ENCODE peak calls at places on chromosome 14, in eight cellular contexts. One of them, this sample, is unnamed.

GRCh38 chr14:53304726-53305381 is 151.7 kb upstream of the DDHD1 start:
- DNase-seq in progenitor cell of endocrine pancreas: no peak
- DNase-seq in fibroblast of mammary gland: peak
- DNase-seq in psoas muscle: peak
- DNase-seq in epithelial cell of esophagus: no peak
- DNase-seq in left lung: no peak
- DNase-seq in uterus: no peak
- DNase-seq in CD8-positive, alpha-beta T cell: no peak
- DNase-seq in this sample: no peak

GRCh38 chr14:100135784-100136183 is 23.7 kb downstream of the DEGS2 start:
- DNase-seq in progenitor cell of endocrine pancreas: no peak
- DNase-seq in fibroblast of mammary gland: no peak
- DNase-seq in psoas muscle: no peak
- DNase-seq in epithelial cell of esophagus: no peak
- DNase-seq in left lung: no peak
- DNase-seq in uterus: no peak
- DNase-seq in CD8-positive, alpha-beta T cell: no peak
- DNase-seq in this sample: no peak

GRCh38 chr14:35506927-35507326 is 27.0 kb upstream of the INSM2 start:
- DNase-seq in progenitor cell of endocrine pancreas: no peak
- DNase-seq in fibroblast of mammary gland: peak
- DNase-seq in psoas muscle: no peak
- DNase-seq in epithelial cell of esophagus: peak
- DNase-seq in left lung: no peak
- DNase-seq in uterus: no peak
- DNase-seq in CD8-positive, alpha-beta T cell: no peak
- DNase-seq in this sample: no peak

GRCh38 chr14:68662395-68662794 is 130.5 kb downstream of the ZFP36L1 start:
- DNase-seq in progenitor cell of endocrine pancreas: no peak
- DNase-seq in fibroblast of mammary gland: peak
- DNase-seq in psoas muscle: no peak
- DNase-seq in epithelial cell of esophagus: no peak
- DNase-seq in left lung: no peak
- DNase-seq in uterus: no peak
- DNase-seq in CD8-positive, alpha-beta T cell: no peak
- DNase-seq in this sample: no peak

GRCh38 chr14:92709340-92710000 is 39.0 kb downstream of the LGMN start:
- DNase-seq in progenitor cell of endocrine pancreas: no peak
- DNase-seq in fibroblast of mammary gland: no peak
- DNase-seq in psoas muscle: no peak
- DNase-seq in epithelial cell of esophagus: no peak
- DNase-seq in left lung: peak
- DNase-seq in uterus: no peak
- DNase-seq in CD8-positive, alpha-beta T cell: no peak
- DNase-seq in this sample: no peak

GRCh38 chr14:61965030-61965745 is 203.0 kb downstream of the SNAPC1 start:
- DNase-seq in progenitor cell of endocrine pancreas: no peak
- DNase-seq in fibroblast of mammary gland: peak
- DNase-seq in psoas muscle: no peak
- DNase-seq in epithelial cell of esophagus: peak
- DNase-seq in left lung: no peak
- DNase-seq in uterus: no peak
- DNase-seq in CD8-positive, alpha-beta T cell: no peak
- DNase-seq in this sample: no peak

GRCh38 chr14:46074061-46074460 is 577.5 kb downstream of the RPL10L start:
- DNase-seq in progenitor cell of endocrine pancreas: no peak
- DNase-seq in fibroblast of mammary gland: peak
- DNase-seq in psoas muscle: no peak
- DNase-seq in epithelial cell of esophagus: no peak
- DNase-seq in left lung: no peak
- DNase-seq in uterus: no peak
- DNase-seq in CD8-positive, alpha-beta T cell: no peak
- DNase-seq in this sample: no peak

GRCh38 chr14:33279865-33280264 is 341.2 kb downstream of the NPAS3 start:
- DNase-seq in progenitor cell of endocrine pancreas: no peak
- DNase-seq in fibroblast of mammary gland: no peak
- DNase-seq in psoas muscle: no peak
- DNase-seq in epithelial cell of esophagus: no peak
- DNase-seq in left lung: no peak
- DNase-seq in uterus: no peak
- DNase-seq in CD8-positive, alpha-beta T cell: no peak
- DNase-seq in this sample: no peak

GRCh38 chr14:54686871-54687749 is 120.2 kb downstream of the SAMD4A start:
- DNase-seq in progenitor cell of endocrine pancreas: no peak
- DNase-seq in fibroblast of mammary gland: peak
- DNase-seq in psoas muscle: peak
- DNase-seq in epithelial cell of esophagus: no peak
- DNase-seq in left lung: no peak
- DNase-seq in uterus: no peak
- DNase-seq in CD8-positive, alpha-beta T cell: no peak
- DNase-seq in this sample: no peak

GRCh38 chr14:101132051-101132541 is 228.6 kb upstream of the RTL1 start:
- DNase-seq in progenitor cell of endocrine pancreas: no peak
- DNase-seq in fibroblast of mammary gland: no peak
- DNase-seq in psoas muscle: peak
- DNase-seq in epithelial cell of esophagus: no peak
- DNase-seq in left lung: peak
- DNase-seq in uterus: no peak
- DNase-seq in CD8-positive, alpha-beta T cell: peak
- DNase-seq in this sample: peak

GRCh38 chr14:78448483-78449094 is 278.4 kb downstream of the NRXN3 start:
- DNase-seq in progenitor cell of endocrine pancreas: peak
- DNase-seq in fibroblast of mammary gland: peak
- DNase-seq in psoas muscle: no peak
- DNase-seq in epithelial cell of esophagus: peak
- DNase-seq in left lung: no peak
- DNase-seq in uterus: no peak
- DNase-seq in CD8-positive, alpha-beta T cell: no peak
- DNase-seq in this sample: no peak
- TF ChIP-seq CTCF in progenitor cell of endocrine pancreas: peak
- TF ChIP-seq CTCF in fibroblast of mammary gland: peak
- TF ChIP-seq CTCF in psoas muscle: peak
- TF ChIP-seq CTCF in epithelial cell of esophagus: peak
- TF ChIP-seq CTCF in left lung: peak
- TF ChIP-seq CTCF in uterus: no peak
- TF ChIP-seq CTCF in CD8-positive, alpha-beta T cell: peak
- TF ChIP-seq CTCF in this sample: peak

DNA sequence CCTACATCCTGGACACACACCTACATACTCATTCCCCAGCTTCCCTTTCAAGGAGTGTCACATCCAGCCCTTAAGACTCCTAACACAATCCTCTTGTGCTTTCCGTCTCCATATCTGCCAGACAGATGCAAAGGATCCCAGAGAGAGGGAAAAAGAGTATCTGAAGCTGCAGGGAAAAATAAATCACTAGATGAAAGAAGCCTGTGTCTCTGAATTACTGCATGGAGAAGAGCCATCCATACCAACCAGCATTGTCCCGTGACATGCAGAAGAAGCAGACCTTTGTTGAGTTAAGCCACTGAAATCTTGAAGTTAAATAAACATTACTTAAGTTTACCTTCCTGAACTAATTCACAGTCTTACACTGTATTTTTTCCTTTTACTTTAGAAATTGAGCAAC is 54.6 kb downstream of the GTF2A1 start:
- DNase-seq in progenitor cell of endocrine pancreas: no peak
- DNase-seq in fibroblast of mammary gland: no peak
- DNase-seq in psoas muscle: no peak
- DNase-seq in epithelial cell of esophagus: no peak
- DNase-seq in left lung: no peak
- DNase-seq in uterus: no peak
- DNase-seq in CD8-positive, alpha-beta T cell: no peak
- DNase-seq in this sample: no peak
- TF ChIP-seq CTCF in progenitor cell of endocrine pancreas: no peak
- TF ChIP-seq CTCF in fibroblast of mammary gland: no peak
- TF ChIP-seq CTCF in psoas muscle: no peak
- TF ChIP-seq CTCF in epithelial cell of esophagus: no peak
- TF ChIP-seq CTCF in left lung: no peak
- TF ChIP-seq CTCF in uterus: no peak
- TF ChIP-seq CTCF in CD8-positive, alpha-beta T cell: no peak
- TF ChIP-seq CTCF in this sample: no peak

DNA sequence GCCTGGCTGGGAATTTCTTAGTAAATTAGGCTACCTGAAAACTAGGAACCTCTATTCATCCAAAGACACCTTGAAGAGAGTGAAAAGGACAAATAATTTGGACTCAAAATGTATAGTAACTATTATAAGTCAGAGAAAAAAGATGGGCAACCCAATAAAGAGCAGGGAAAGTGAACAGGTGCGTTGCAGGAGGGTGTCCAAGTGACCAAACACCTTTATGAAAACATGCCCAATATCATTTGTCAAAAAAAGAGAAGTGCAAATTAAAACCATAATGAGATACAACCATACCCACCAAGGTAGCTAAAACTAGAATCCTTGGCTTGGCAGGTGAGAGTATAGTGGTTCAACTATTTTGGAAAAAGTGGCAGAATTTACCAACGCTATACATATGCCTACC is 24.9 kb upstream of the PLD4 start:
- DNase-seq in progenitor cell of endocrine pancreas: no peak
- DNase-seq in fibroblast of mammary gland: no peak
- DNase-seq in psoas muscle: no peak
- DNase-seq in epithelial cell of esophagus: no peak
- DNase-seq in left lung: no peak
- DNase-seq in uterus: no peak
- DNase-seq in CD8-positive, alpha-beta T cell: no peak
- DNase-seq in this sample: no peak
- TF ChIP-seq CTCF in progenitor cell of endocrine pancreas: no peak
- TF ChIP-seq CTCF in fibroblast of mammary gland: no peak
- TF ChIP-seq CTCF in psoas muscle: no peak
- TF ChIP-seq CTCF in epithelial cell of esophagus: no peak
- TF ChIP-seq CTCF in left lung: no peak
- TF ChIP-seq CTCF in uterus: no peak
- TF ChIP-seq CTCF in CD8-positive, alpha-beta T cell: no peak
- TF ChIP-seq CTCF in this sample: no peak

GRCh38 chr14:85420707-85421106 is 109.2 kb upstream of the FLRT2 start:
- DNase-seq in progenitor cell of endocrine pancreas: no peak
- DNase-seq in fibroblast of mammary gland: no peak
- DNase-seq in psoas muscle: no peak
- DNase-seq in epithelial cell of esophagus: peak
- DNase-seq in left lung: no peak
- DNase-seq in uterus: no peak
- DNase-seq in CD8-positive, alpha-beta T cell: no peak
- DNase-seq in this sample: no peak

GRCh38 chr14:85423889-85424288 is 106.1 kb upstream of the FLRT2 start:
- DNase-seq in progenitor cell of endocrine pancreas: no peak
- DNase-seq in fibroblast of mammary gland: no peak
- DNase-seq in psoas muscle: no peak
- DNase-seq in epithelial cell of esophagus: peak
- DNase-seq in left lung: no peak
- DNase-seq in uterus: no peak
- DNase-seq in CD8-positive, alpha-beta T cell: no peak
- DNase-seq in this sample: no peak

GRCh38 chr14:85418716-85419115 is 111.2 kb upstream of the FLRT2 start:
- DNase-seq in progenitor cell of endocrine pancreas: no peak
- DNase-seq in fibroblast of mammary gland: no peak
- DNase-seq in psoas muscle: no peak
- DNase-seq in epithelial cell of esophagus: no peak
- DNase-seq in left lung: no peak
- DNase-seq in uterus: no peak
- DNase-seq in CD8-positive, alpha-beta T cell: no peak
- DNase-seq in this sample: no peak

GRCh38 chr14:85420278-85420677 is 109.7 kb upstream of the FLRT2 start:
- DNase-seq in progenitor cell of endocrine pancreas: no peak
- DNase-seq in fibroblast of mammary gland: no peak
- DNase-seq in psoas muscle: no peak
- DNase-seq in epithelial cell of esophagus: no peak
- DNase-seq in left lung: no peak
- DNase-seq in uterus: no peak
- DNase-seq in CD8-positive, alpha-beta T cell: no peak
- DNase-seq in this sample: no peak

GRCh38 chr14:85421166-85421877 is 108.6 kb upstream of the FLRT2 start:
- DNase-seq in progenitor cell of endocrine pancreas: no peak
- DNase-seq in fibroblast of mammary gland: peak
- DNase-seq in psoas muscle: no peak
- DNase-seq in epithelial cell of esophagus: peak
- DNase-seq in left lung: no peak
- DNase-seq in uterus: no peak
- DNase-seq in CD8-positive, alpha-beta T cell: no peak
- DNase-seq in this sample: no peak
- TF ChIP-seq CTCF in progenitor cell of endocrine pancreas: no peak
- TF ChIP-seq CTCF in fibroblast of mammary gland: no peak
- TF ChIP-seq CTCF in psoas muscle: no peak
- TF ChIP-seq CTCF in epithelial cell of esophagus: no peak
- TF ChIP-seq CTCF in left lung: no peak
- TF ChIP-seq CTCF in uterus: no peak
- TF ChIP-seq CTCF in CD8-positive, alpha-beta T cell: no peak
- TF ChIP-seq CTCF in this sample: no peak

GRCh38 chr14:75442166-75442565 is 14.3 kb downstream of the JDP2 start:
- DNase-seq in progenitor cell of endocrine pancreas: no peak
- DNase-seq in fibroblast of mammary gland: no peak
- DNase-seq in psoas muscle: no peak
- DNase-seq in epithelial cell of esophagus: no peak
- DNase-seq in left lung: no peak
- DNase-seq in uterus: no peak
- DNase-seq in CD8-positive, alpha-beta T cell: no peak
- DNase-seq in this sample: no peak

GRCh38 chr14:75442642-75443041 is 14.8 kb downstream of the JDP2 start:
- DNase-seq in progenitor cell of endocrine pancreas: no peak
- DNase-seq in fibroblast of mammary gland: peak
- DNase-seq in psoas muscle: no peak
- DNase-seq in epithelial cell of esophagus: peak
- DNase-seq in left lung: no peak
- DNase-seq in uterus: no peak
- DNase-seq in CD8-positive, alpha-beta T cell: no peak
- DNase-seq in this sample: no peak

GRCh38 chr14:75441731-75442130 is 13.9 kb downstream of the JDP2 start:
- DNase-seq in progenitor cell of endocrine pancreas: no peak
- DNase-seq in fibroblast of mammary gland: no peak
- DNase-seq in psoas muscle: no peak
- DNase-seq in epithelial cell of esophagus: no peak
- DNase-seq in left lung: no peak
- DNase-seq in uterus: no peak
- DNase-seq in CD8-positive, alpha-beta T cell: no peak
- DNase-seq in this sample: no peak

GRCh38 chr14:75440733-75441474 is 13.1 kb downstream of the JDP2 start:
- DNase-seq in progenitor cell of endocrine pancreas: no peak
- DNase-seq in fibroblast of mammary gland: peak
- DNase-seq in psoas muscle: peak
- DNase-seq in epithelial cell of esophagus: no peak
- DNase-seq in left lung: no peak
- DNase-seq in uterus: peak
- DNase-seq in CD8-positive, alpha-beta T cell: no peak
- DNase-seq in this sample: no peak

GRCh38 chr14:75443203-75443969 is 15.6 kb downstream of the JDP2 start:
- DNase-seq in progenitor cell of endocrine pancreas: no peak
- DNase-seq in fibroblast of mammary gland: peak
- DNase-seq in psoas muscle: no peak
- DNase-seq in epithelial cell of esophagus: no peak
- DNase-seq in left lung: no peak
- DNase-seq in uterus: no peak
- DNase-seq in CD8-positive, alpha-beta T cell: no peak
- DNase-seq in this sample: no peak
- TF ChIP-seq CTCF in progenitor cell of endocrine pancreas: no peak
- TF ChIP-seq CTCF in fibroblast of mammary gland: no peak
- TF ChIP-seq CTCF in psoas muscle: no peak
- TF ChIP-seq CTCF in epithelial cell of esophagus: no peak
- TF ChIP-seq CTCF in left lung: no peak
- TF ChIP-seq CTCF in uterus: no peak
- TF ChIP-seq CTCF in CD8-positive, alpha-beta T cell: no peak
- TF ChIP-seq CTCF in this sample: no peak

DNA sequence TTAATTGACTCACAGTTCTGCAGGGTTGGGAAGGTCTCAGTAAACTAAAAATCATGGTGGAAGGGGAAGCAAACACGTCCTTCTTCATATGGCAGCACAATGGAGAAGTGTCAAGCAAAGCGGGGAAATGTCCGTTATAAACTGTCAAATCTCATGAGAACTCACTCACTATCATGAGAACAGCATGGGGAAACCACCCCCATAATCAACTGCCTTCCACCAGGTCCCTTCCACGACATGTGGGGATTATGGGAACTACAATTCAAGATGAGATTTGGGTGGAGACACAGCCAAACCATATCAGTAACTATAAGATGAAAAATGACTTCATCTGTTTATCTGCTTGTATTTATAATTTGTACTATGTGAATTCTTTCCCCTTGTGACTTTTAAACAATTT is 577.6 kb upstream of the MDGA2 start:
- DNase-seq in progenitor cell of endocrine pancreas: no peak
- DNase-seq in fibroblast of mammary gland: no peak
- DNase-seq in psoas muscle: no peak
- DNase-seq in epithelial cell of esophagus: no peak
- DNase-seq in left lung: no peak
- DNase-seq in uterus: no peak
- DNase-seq in CD8-positive, alpha-beta T cell: no peak
- DNase-seq in this sample: no peak
- TF ChIP-seq CTCF in progenitor cell of endocrine pancreas: no peak
- TF ChIP-seq CTCF in fibroblast of mammary gland: no peak
- TF ChIP-seq CTCF in psoas muscle: no peak
- TF ChIP-seq CTCF in epithelial cell of esophagus: no peak
- TF ChIP-seq CTCF in left lung: no peak
- TF ChIP-seq CTCF in uterus: no peak
- TF ChIP-seq CTCF in CD8-positive, alpha-beta T cell: no peak
- TF ChIP-seq CTCF in this sample: no peak

This sample was measured in natural killer cell.